ENCODE peak calls at places on chromosomes 2 and 18, in five cellular contexts. One of them, this sample, is unnamed.

GRCh38 chr18:34491719-34492118 is 218.4 kb upstream of the DTNA start:
- DNase-seq in neural progenitor cell: no peak
- DNase-seq in HCT116: no peak
- DNase-seq in H9: no peak
- DNase-seq in Karpas-422: no peak
- DNase-seq in this sample: no peak

GRCh38 chr2:207180741-207181140 is 15.0 kb upstream of the KLF7 start:
- DNase-seq in neural progenitor cell: no peak
- DNase-seq in HCT116: no peak
- DNase-seq in H9: no peak
- DNase-seq in Karpas-422: no peak
- DNase-seq in this sample: no peak

GRCh38 chr2:129915303-129915840 is 64.1 kb upstream of the RAB6C start:
- DNase-seq in neural progenitor cell: no peak
- DNase-seq in HCT116: no peak
- DNase-seq in H9: no peak
- DNase-seq in Karpas-422: no peak
- DNase-seq in this sample: no peak

GRCh38 chr18:40210696-40211095 is 1744.3 kb upstream of the PIK3C3 start:
- DNase-seq in neural progenitor cell: no peak
- DNase-seq in HCT116: no peak
- DNase-seq in H9: no peak
- DNase-seq in Karpas-422: no peak
- DNase-seq in this sample: no peak

GRCh38 chr2:63700276-63700675 is 111.5 kb downstream of the MDH1 start:
- DNase-seq in neural progenitor cell: no peak
- DNase-seq in HCT116: no peak
- DNase-seq in H9: no peak
- DNase-seq in Karpas-422: no peak
- DNase-seq in this sample: no peak

GRCh38 chr2:207939342-207940108 is 85.8 kb downstream of the PLEKHM3 start:
- DNase-seq in neural progenitor cell: no peak
- DNase-seq in HCT116: no peak
- DNase-seq in H9: no peak
- DNase-seq in Karpas-422: no peak
- DNase-seq in this sample: no peak

GRCh38 chr18:5059540-5060032 is 137.5 kb downstream of the AKAIN1 start:
- DNase-seq in neural progenitor cell: no peak
- DNase-seq in HCT116: no peak
- DNase-seq in H9: no peak
- DNase-seq in Karpas-422: no peak
- DNase-seq in this sample: no peak

GRCh38 chr18:39761273-39761672 is 2193.8 kb upstream of the PIK3C3 start:
- DNase-seq in neural progenitor cell: no peak
- DNase-seq in HCT116: no peak
- DNase-seq in H9: no peak
- DNase-seq in Karpas-422: no peak
- DNase-seq in this sample: no peak

GRCh38 chr2:187917535-187917934 is 363.3 kb upstream of the TFPI start:
- DNase-seq in neural progenitor cell: peak
- DNase-seq in HCT116: no peak
- DNase-seq in H9: no peak
- DNase-seq in Karpas-422: no peak
- DNase-seq in this sample: peak

GRCh38 chr2:48713647-48714046 is 41.9 kb downstream of the LHCGR start:
- DNase-seq in neural progenitor cell: no peak
- DNase-seq in HCT116: no peak
- DNase-seq in H9: no peak
- DNase-seq in Karpas-422: no peak
- DNase-seq in this sample: peak

GRCh38 chr2:170771049-170771937 is 1.1 kb downstream of the ERICH2 start:
- DNase-seq in neural progenitor cell: peak
- DNase-seq in HCT116: peak
- DNase-seq in H9: peak
- DNase-seq in Karpas-422: no peak
- DNase-seq in this sample: peak

GRCh38 chr2:62014102-62014501 is 108.6 kb downstream of the COMMD1 start:
- DNase-seq in neural progenitor cell: peak
- DNase-seq in HCT116: no peak
- DNase-seq in H9: no peak
- DNase-seq in Karpas-422: no peak
- DNase-seq in this sample: peak

GRCh38 chr2:75505012-75505411 is 55.7 kb downstream of the EVA1A start:
- DNase-seq in neural progenitor cell: no peak
- DNase-seq in HCT116: no peak
- DNase-seq in H9: no peak
- DNase-seq in Karpas-422: no peak
- DNase-seq in this sample: no peak

GRCh38 chr18:12750076-12750707 is 47.4 kb downstream of the PSMG2 start:
- DNase-seq in neural progenitor cell: no peak
- DNase-seq in HCT116: no peak
- DNase-seq in H9: no peak
- DNase-seq in Karpas-422: no peak
- DNase-seq in this sample: no peak

GRCh38 chr2:169095631-169096105 is 26.3 kb downstream of the DHRS9 start:
- DNase-seq in neural progenitor cell: no peak
- DNase-seq in HCT116: peak
- DNase-seq in H9: no peak
- DNase-seq in Karpas-422: no peak
- DNase-seq in this sample: peak

GRCh38 chr2:144230452-144231085 is 289.4 kb downstream of the ZEB2 start:
- DNase-seq in neural progenitor cell: no peak
- DNase-seq in HCT116: peak
- DNase-seq in H9: no peak
- DNase-seq in Karpas-422: peak
- DNase-seq in this sample: peak

GRCh38 chr2:142136571-142136970 is 5.8 kb upstream of the LRP1B start:
- DNase-seq in neural progenitor cell: no peak
- DNase-seq in HCT116: no peak
- DNase-seq in H9: no peak
- DNase-seq in Karpas-422: no peak
- DNase-seq in this sample: peak

GRCh38 chr2:72138921-72139381 is 8.7 kb downstream of the CYP26B1 start:
- DNase-seq in neural progenitor cell: no peak
- DNase-seq in HCT116: no peak
- DNase-seq in H9: peak
- DNase-seq in Karpas-422: no peak
- DNase-seq in this sample: no peak

GRCh38 chr2:144364988-144365738 is 154.8 kb downstream of the ZEB2 start:
- DNase-seq in neural progenitor cell: no peak
- DNase-seq in HCT116: no peak
- DNase-seq in H9: no peak
- DNase-seq in Karpas-422: no peak
- DNase-seq in this sample: peak

GRCh38 chr2:185145316-185146121 is 547.2 kb downstream of the ZNF804A start:
- DNase-seq in neural progenitor cell: no peak
- DNase-seq in HCT116: no peak
- DNase-seq in H9: no peak
- DNase-seq in Karpas-422: no peak
- DNase-seq in this sample: no peak

GRCh38 chr2:207167129-207167923 is 1.6 kb upstream of the KLF7 start:
- DNase-seq in neural progenitor cell: no peak
- DNase-seq in HCT116: no peak
- DNase-seq in H9: no peak
- DNase-seq in Karpas-422: no peak
- DNase-seq in this sample: peak

GRCh38 chr2:108220942-108221541 is 18.7 kb upstream of the SULT1C3 start:
- DNase-seq in neural progenitor cell: no peak
- DNase-seq in HCT116: no peak
- DNase-seq in H9: no peak
- DNase-seq in Karpas-422: no peak
- DNase-seq in this sample: no peak

GRCh38 chr18:32552421-32553030 is 81.8 kb upstream of the GAREM1 start:
- DNase-seq in neural progenitor cell: peak
- DNase-seq in HCT116: peak
- DNase-seq in H9: peak
- DNase-seq in Karpas-422: peak
- DNase-seq in this sample: peak

GRCh38 chr2:31075936-31076590 is 62.2 kb downstream of the GALNT14 start:
- DNase-seq in neural progenitor cell: no peak
- DNase-seq in HCT116: no peak
- DNase-seq in H9: no peak
- DNase-seq in Karpas-422: no peak
- DNase-seq in this sample: no peak

GRCh38 chr2:121155502-121156056 is 129.4 kb downstream of the TFCP2L1 start:
- DNase-seq in neural progenitor cell: no peak
- DNase-seq in HCT116: no peak
- DNase-seq in H9: no peak
- DNase-seq in Karpas-422: peak
- DNase-seq in this sample: no peak

GRCh38 chr2:238528953-238529781 is 102.4 kb downstream of the ASB1 start:
- DNase-seq in neural progenitor cell: no peak
- DNase-seq in HCT116: no peak
- DNase-seq in H9: no peak
- DNase-seq in Karpas-422: no peak
- DNase-seq in this sample: peak

GRCh38 chr2:85131116-85131515 is 2.1 kb upstream of the TCF7L1 start:
- DNase-seq in neural progenitor cell: peak
- DNase-seq in HCT116: no peak
- DNase-seq in H9: peak
- DNase-seq in Karpas-422: peak
- DNase-seq in this sample: peak

GRCh38 chr2:12455626-12456025 is 261.1 kb upstream of the TRIB2 start:
- DNase-seq in neural progenitor cell: no peak
- DNase-seq in HCT116: no peak
- DNase-seq in H9: no peak
- DNase-seq in Karpas-422: no peak
- DNase-seq in this sample: no peak

GRCh38 chr2:235498556-235499305 is 4.9 kb downstream of the AGAP1 start:
- DNase-seq in neural progenitor cell: peak
- DNase-seq in HCT116: no peak
- DNase-seq in H9: peak
- DNase-seq in Karpas-422: no peak
- DNase-seq in this sample: no peak

GRCh38 chr2:29317801-29318485 is 202.7 kb downstream of the CLIP4 start:
- DNase-seq in neural progenitor cell: no peak
- DNase-seq in HCT116: no peak
- DNase-seq in H9: no peak
- DNase-seq in Karpas-422: no peak
- DNase-seq in this sample: no peak

GRCh38 chr2:29310665-29311348 is 195.6 kb downstream of the CLIP4 start:
- DNase-seq in neural progenitor cell: no peak
- DNase-seq in HCT116: no peak
- DNase-seq in H9: no peak
- DNase-seq in Karpas-422: no peak
- DNase-seq in this sample: no peak

GRCh38 chr2:29317077-29317517 is 201.9 kb downstream of the CLIP4 start:
- DNase-seq in neural progenitor cell: no peak
- DNase-seq in HCT116: no peak
- DNase-seq in H9: no peak
- DNase-seq in Karpas-422: no peak
- DNase-seq in this sample: no peak

GRCh38 chr2:29311458-29311857 is 196.2 kb downstream of the CLIP4 start:
- DNase-seq in neural progenitor cell: no peak
- DNase-seq in HCT116: no peak
- DNase-seq in H9: no peak
- DNase-seq in Karpas-422: no peak
- DNase-seq in this sample: no peak

GRCh38 chr2:29314816-29315571 is 199.8 kb downstream of the CLIP4 start:
- DNase-seq in neural progenitor cell: peak
- DNase-seq in HCT116: no peak
- DNase-seq in H9: peak
- DNase-seq in Karpas-422: peak
- DNase-seq in this sample: no peak
- H3K4me2 ChIP-seq in neural progenitor cell: no peak
- H3K4me2 ChIP-seq in HCT116: no peak
- H3K4me2 ChIP-seq in H9: no peak
- H3K4me2 ChIP-seq in Karpas-422: peak
- H3K4me2 ChIP-seq in this sample: no peak

DNA sequence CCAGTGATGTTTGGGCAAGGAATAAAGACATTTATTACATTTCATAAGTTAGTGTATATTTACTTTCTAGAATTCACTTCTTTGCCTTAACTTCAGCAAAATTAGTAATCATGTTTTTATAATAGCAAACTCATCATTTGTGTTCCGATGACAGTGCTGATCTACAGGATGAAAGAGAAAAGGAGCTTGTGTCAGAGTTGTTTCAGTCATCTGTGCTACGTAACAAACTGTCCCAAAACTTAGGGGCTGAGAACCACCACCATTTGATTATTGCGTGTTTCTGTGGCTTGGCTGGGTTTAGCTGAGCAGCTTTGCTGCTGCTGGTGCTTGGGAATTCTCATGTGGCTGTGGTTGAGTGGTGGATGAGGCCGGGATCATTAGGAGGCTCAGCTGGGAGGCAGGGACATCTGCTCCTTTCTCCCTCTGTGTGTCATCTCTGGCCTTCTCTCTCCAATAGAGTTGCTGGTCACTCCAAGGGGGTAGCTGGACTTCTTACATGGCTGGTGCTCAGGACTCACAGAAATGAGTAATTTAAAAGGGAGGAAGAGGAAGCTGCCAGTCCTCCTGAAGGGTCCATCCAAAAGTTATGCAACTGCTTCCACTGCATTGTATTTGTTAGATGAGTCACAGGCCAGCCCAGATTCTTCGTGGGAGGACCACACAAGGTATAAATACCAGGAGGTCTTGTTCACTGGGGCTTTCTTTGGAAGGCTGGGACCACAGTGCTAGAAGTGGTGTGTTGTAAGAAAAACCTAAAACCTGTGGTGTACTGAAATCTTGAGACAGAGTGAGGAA is 43.4 kb upstream of the HAAO start:
- DNase-seq in neural progenitor cell: no peak
- DNase-seq in HCT116: no peak
- DNase-seq in H9: no peak
- DNase-seq in Karpas-422: no peak
- DNase-seq in this sample: peak
- H3K4me2 ChIP-seq in neural progenitor cell: no peak
- H3K4me2 ChIP-seq in HCT116: no peak
- H3K4me2 ChIP-seq in H9: no peak
- H3K4me2 ChIP-seq in Karpas-422: no peak
- H3K4me2 ChIP-seq in this sample: no peak

GRCh38 chr2:222290371-222290690 is 8.5 kb downstream of the PAX3 start:
- DNase-seq in neural progenitor cell: no peak
- DNase-seq in HCT116: no peak
- DNase-seq in H9: no peak
- DNase-seq in Karpas-422: no peak
- DNase-seq in this sample: no peak
- H3K4me2 ChIP-seq in neural progenitor cell: peak
- H3K4me2 ChIP-seq in HCT116: no peak
- H3K4me2 ChIP-seq in H9: peak
- H3K4me2 ChIP-seq in Karpas-422: no peak
- H3K4me2 ChIP-seq in this sample: no peak

GRCh38 chr2:135797497-135798274 is 39.3 kb downstream of the LCT start:
- DNase-seq in neural progenitor cell: peak
- DNase-seq in HCT116: peak
- DNase-seq in H9: peak
- DNase-seq in Karpas-422: peak
- DNase-seq in this sample: peak
- H3K4me2 ChIP-seq in neural progenitor cell: no peak
- H3K4me2 ChIP-seq in HCT116: no peak
- H3K4me2 ChIP-seq in H9: no peak
- H3K4me2 ChIP-seq in Karpas-422: no peak
- H3K4me2 ChIP-seq in this sample: no peak

This sample was measured in mesenchymal stem cell.